ENCODE peak calls at places on chromosomes 12 and 14, in six cellular contexts. I is CD8-positive, alpha-beta memory T cell; U is PC-3; H is HCT116; G is astrocyte; Z is aorta. V is an unnamed sample.

GRCh38 chr12:16269941-16270340 is 7.5 kb downstream of the SLC15A5 start:
- DNase-seq in G (no peak), I (no peak), H (no peak), U (no peak), Z (no peak), V (no peak)

GRCh38 chr14:55715889-55716288 is 135.9 kb downstream of the KTN1 start:
- DNase-seq in G (peak; percentile 90), U (no peak), Z (no peak), I (no peak), H (no peak), V (no peak)

GRCh38 chr12:58917699-58918334 is 2.5 kb downstream of the LRIG3 start:
- DNase-seq in U (peak; percentile 22), I (no peak), G (no peak), Z (no peak), H (no peak), V (peak; percentile 34)

GRCh38 chr12:30568453-30568852 is 127.2 kb downstream of the IPO8 start:
- DNase-seq in H (no peak), G (no peak), Z (no peak), U (no peak), I (no peak), V (no peak)

GRCh38 chr14:61640158-61640833 is 55.0 kb upstream of the HIF1A start:
- DNase-seq in I (no peak), G (no peak), Z (peak; percentile 55), U (no peak), H (no peak), V (no peak)

GRCh38 chr12:63826002-63826585 is 18.4 kb upstream of the SRGAP1 start:
- DNase-seq in H (peak; percentile 66), G (peak; percentile 44), I (no peak), Z (no peak), U (peak; percentile 80), V (peak; percentile 58)

GRCh38 chr12:104234926-104235499 is 19.4 kb downstream of the TXNRD1 start:
- DNase-seq in Z (no peak), H (no peak), G (no peak), I (no peak), U (no peak), V (no peak)

GRCh38 chr14:99514552-99515300 is 33.5 kb downstream of the CCNK start:
- DNase-seq in U (no peak), H (no peak), I (no peak), G (no peak), Z (peak; percentile 44), V (peak; percentile 8)

GRCh38 chr12:21416611-21417121 is 20.8 kb upstream of the PYROXD1 start:
- DNase-seq in Z (no peak), H (no peak), G (peak; percentile 49), I (no peak), U (no peak), V (no peak)

GRCh38 chr12:113678222-113678621 is 206.6 kb upstream of the LHX5 start:
- DNase-seq in Z (no peak), U (peak; percentile 61), G (no peak), I (no peak), H (no peak), V (no peak)

GRCh38 chr12:47156167-47156736 is 76.5 kb upstream of the AMIGO2 start:
- DNase-seq in H (no peak), G (peak; percentile 36), U (no peak), Z (peak; percentile 60), I (no peak), V (no peak)

GRCh38 chr12:114916124-114916523 is 232.1 kb upstream of the TBX3 start:
- DNase-seq in U (peak; percentile 89), H (no peak), Z (no peak), G (peak; percentile 62), I (no peak), V (no peak)

GRCh38 chr12:117685115-117685926 is 283.5 kb downstream of the KSR2 start:
- DNase-seq in I (no peak), G (peak; percentile 85), H (no peak), U (peak; percentile 96), Z (peak; percentile 55), V (peak; percentile 27)

GRCh38 chr12:19120795-19121194 is 8.7 kb upstream of the PLEKHA5 start:
- DNase-seq in U (peak; percentile 68), I (no peak), H (no peak), G (no peak), Z (no peak), V (no peak)

GRCh38 chr12:28578833-28579252 is 388.6 kb downstream of the CCDC91 start:
- DNase-seq in Z (no peak), I (no peak), H (no peak), U (no peak), G (peak; percentile 53), V (no peak)
- H3K4me3 ChIP-seq in Z (no peak overlapping the region), I (no peak overlapping the region), H (no peak overlapping the region), U (no peak overlapping the region), G (no peak overlapping the region), V (no peak overlapping the region)

GRCh38 chr12:132426349-132427176 is 63.4 kb upstream of the FBRSL1 start:
- DNase-seq in H (no peak), Z (no peak), U (no peak), I (no peak), G (no peak), V (no peak)

GRCh38 chr12:132422057-132423043 is 67.6 kb upstream of the FBRSL1 start:
- DNase-seq in Z (no peak), H (no peak), G (no peak), I (no peak), U (no peak), V (no peak)

GRCh38 chr12:132424811-132425210 is 65.1 kb upstream of the FBRSL1 start:
- DNase-seq in U (no peak), H (no peak), Z (no peak), G (no peak), I (no peak), V (no peak)

GRCh38 chr12:132423251-132424117 is 66.5 kb upstream of the FBRSL1 start:
- DNase-seq in G (no peak), H (no peak), U (no peak), Z (no peak), I (no peak), V (peak; percentile 55)

GRCh38 chr12:132424118-132424438 is 65.9 kb upstream of the FBRSL1 start:
- DNase-seq in H (no peak), G (no peak), I (no peak), Z (no peak), U (no peak), V (no peak)
- H3K4me1 ChIP-seq in H (no peaks in the 10 kb centered on the region), G (no peaks in the 10 kb centered on the region), I (no peaks in the 10 kb centered on the region), Z (no peaks in the 10 kb centered on the region), U (no peaks in the 10 kb centered on the region), V (no peaks in the 10 kb centered on the region)

DNA sequence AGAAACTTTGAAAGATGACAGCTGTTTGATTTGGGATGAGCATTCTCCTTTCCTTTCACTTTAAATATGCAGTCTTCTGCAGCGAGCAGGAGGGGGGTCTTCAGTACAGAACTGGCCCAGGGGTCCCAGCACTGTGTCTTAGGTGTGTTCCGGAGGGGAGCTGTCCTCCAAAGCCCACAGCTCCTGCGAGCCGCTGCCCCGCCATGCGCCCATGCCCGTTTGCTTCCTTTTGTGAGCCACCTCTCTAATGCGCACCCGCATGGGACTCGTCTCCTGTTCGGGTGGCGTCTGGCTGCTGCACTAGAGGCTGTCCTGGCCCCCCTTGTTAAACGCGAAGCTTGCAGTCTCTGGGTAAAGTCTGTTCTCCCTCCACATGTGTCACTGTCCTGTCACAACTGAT is 48.4 kb upstream of the ASPG start:
- DNase-seq in G (no peak), U (no peak), H (no peak), I (no peak), Z (no peak), V (no peak)
- H3K27me3 ChIP-seq in G (peaks cover 11% of the 10 kb centered on the region), U (no peaks in the 10 kb centered on the region), H (no peaks in the 10 kb centered on the region), I (no peaks in the 10 kb centered on the region), Z (no peaks in the 10 kb centered on the region), V (no peaks in the 10 kb centered on the region)

DNA sequence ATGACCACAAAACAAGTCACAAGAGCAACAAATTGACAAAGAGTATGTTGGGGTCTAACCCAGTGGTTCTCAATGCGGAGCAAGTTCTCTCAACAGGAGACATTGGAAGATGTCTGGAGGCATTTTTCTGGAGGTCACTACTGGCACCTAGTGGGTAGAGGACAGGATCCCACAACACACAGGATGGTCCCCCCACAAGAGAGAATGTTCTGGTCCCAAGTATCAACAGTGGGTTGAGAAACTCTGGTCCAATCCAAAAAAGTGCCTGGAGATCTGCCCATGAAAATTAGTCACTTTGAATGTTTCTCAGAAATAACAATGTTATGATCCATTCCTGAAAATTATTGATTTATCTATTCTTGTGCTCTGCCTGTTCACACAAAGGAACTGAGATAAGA is 3.3 kb downstream of the SSH1 start:
- DNase-seq in U (peak; percentile 73), H (no peak), I (no peak), G (peak; percentile 93), Z (no peak), V (no peak)
- H3K4me3 ChIP-seq in U (peak overlapping the region; percentile 21), H (peak overlapping the region; percentile 0), I (no peak overlapping the region), G (peak overlapping the region; percentile 10), Z (no peak overlapping the region), V (no peak overlapping the region)